ENCODE peak calls at places on chromosomes 4 and X, in eight cellular contexts. One of them, this sample, is unnamed.
A peak's percentile ranks its signal among the peaks of the same experiment; 100 is the strongest.

GRCh38 chrX:155968106-155968714 is 29.3 kb upstream of the IL9R start:
- DNase-seq in endothelial cell: no peak
- DNase-seq in tibial nerve: no peak
- DNase-seq in RWPE2: no peak
- DNase-seq in tibial artery: no peak
- DNase-seq in prostate gland: no peak
- DNase-seq in neural crest cell: no peak
- DNase-seq in H9: no peak
- DNase-seq in this sample: no peak

GRCh38 chr4:129378346-129378745 is 282.4 kb downstream of the C4orf33 start:
- DNase-seq in endothelial cell: no peak
- DNase-seq in tibial nerve: no peak
- DNase-seq in RWPE2: no peak
- DNase-seq in tibial artery: no peak
- DNase-seq in prostate gland: no peak
- DNase-seq in neural crest cell: no peak
- DNase-seq in H9: no peak
- DNase-seq in this sample: no peak

GRCh38 chrX:109889289-109890006 is 113.5 kb upstream of the TMEM164 start:
- DNase-seq in endothelial cell: peak; percentile 12
- DNase-seq in tibial nerve: no peak
- DNase-seq in RWPE2: no peak
- DNase-seq in tibial artery: no peak
- DNase-seq in prostate gland: no peak
- DNase-seq in neural crest cell: peak; percentile 13
- DNase-seq in H9: no peak
- DNase-seq in this sample: no peak

GRCh38 chr4:129355529-129355928 is 259.6 kb downstream of the C4orf33 start:
- DNase-seq in endothelial cell: no peak
- DNase-seq in tibial nerve: no peak
- DNase-seq in RWPE2: no peak
- DNase-seq in tibial artery: no peak
- DNase-seq in prostate gland: no peak
- DNase-seq in neural crest cell: no peak
- DNase-seq in H9: no peak
- DNase-seq in this sample: no peak

GRCh38 chrX:100696699-100697351 is 35.1 kb downstream of the SYTL4 start:
- DNase-seq in endothelial cell: no peak
- DNase-seq in tibial nerve: no peak
- DNase-seq in RWPE2: no peak
- DNase-seq in tibial artery: no peak
- DNase-seq in prostate gland: no peak
- DNase-seq in neural crest cell: no peak
- DNase-seq in H9: no peak
- DNase-seq in this sample: no peak

GRCh38 chr4:69546121-69546520 is 50.4 kb upstream of the UGT2B4 start:
- DNase-seq in endothelial cell: no peak
- DNase-seq in tibial nerve: no peak
- DNase-seq in RWPE2: no peak
- DNase-seq in tibial artery: no peak
- DNase-seq in prostate gland: no peak
- DNase-seq in neural crest cell: no peak
- DNase-seq in H9: no peak
- DNase-seq in this sample: no peak

GRCh38 chr4:1192091-1192492 is 19.7 kb upstream of the SPON2 start:
- DNase-seq in endothelial cell: no peak
- DNase-seq in tibial nerve: peak; percentile 81
- DNase-seq in RWPE2: peak; percentile 82
- DNase-seq in tibial artery: peak; percentile 96
- DNase-seq in prostate gland: peak; percentile 89
- DNase-seq in neural crest cell: no peak
- DNase-seq in H9: no peak
- DNase-seq in this sample: no peak

GRCh38 chrX:150871341-150871811 is 27.1 kb downstream of the CD99L2 start:
- DNase-seq in endothelial cell: no peak
- DNase-seq in tibial nerve: no peak
- DNase-seq in RWPE2: no peak
- DNase-seq in tibial artery: no peak
- DNase-seq in prostate gland: no peak
- DNase-seq in neural crest cell: no peak
- DNase-seq in H9: no peak
- DNase-seq in this sample: no peak

GRCh38 chrX:68920541-68920940 is 91.7 kb downstream of the EFNB1 start:
- DNase-seq in endothelial cell: no peak
- DNase-seq in tibial nerve: peak; percentile 15
- DNase-seq in RWPE2: no peak
- DNase-seq in tibial artery: no peak
- DNase-seq in prostate gland: no peak
- DNase-seq in neural crest cell: no peak
- DNase-seq in H9: no peak
- DNase-seq in this sample: no peak

GRCh38 chrX:106898462-106898861 is 4.7 kb downstream of the RIPPLY1 start:
- DNase-seq in endothelial cell: peak; percentile 11
- DNase-seq in tibial nerve: no peak
- DNase-seq in RWPE2: no peak
- DNase-seq in tibial artery: no peak
- DNase-seq in prostate gland: no peak
- DNase-seq in neural crest cell: no peak
- DNase-seq in H9: no peak
- DNase-seq in this sample: peak; percentile 18
- TF ChIP-seq CTCF in endothelial cell: peak; percentile 27
- TF ChIP-seq CTCF in tibial nerve: peak; percentile 20
- TF ChIP-seq CTCF in RWPE2: peak; percentile 50
- TF ChIP-seq CTCF in tibial artery: no peak
- TF ChIP-seq CTCF in prostate gland: no peak
- TF ChIP-seq CTCF in neural crest cell: peak; percentile 53
- TF ChIP-seq CTCF in H9: peak; percentile 62
- TF ChIP-seq CTCF in this sample: no peak

GRCh38 chr4:171599628-171600027 is 213.6 kb upstream of the GALNTL6 start:
- DNase-seq in endothelial cell: no peak
- DNase-seq in tibial nerve: no peak
- DNase-seq in RWPE2: no peak
- DNase-seq in tibial artery: no peak
- DNase-seq in prostate gland: no peak
- DNase-seq in neural crest cell: no peak
- DNase-seq in H9: no peak
- DNase-seq in this sample: no peak

GRCh38 chr4:171588764-171589163 is 224.4 kb upstream of the GALNTL6 start:
- DNase-seq in endothelial cell: no peak
- DNase-seq in tibial nerve: no peak
- DNase-seq in RWPE2: no peak
- DNase-seq in tibial artery: no peak
- DNase-seq in prostate gland: no peak
- DNase-seq in neural crest cell: no peak
- DNase-seq in H9: no peak
- DNase-seq in this sample: no peak

DNA sequence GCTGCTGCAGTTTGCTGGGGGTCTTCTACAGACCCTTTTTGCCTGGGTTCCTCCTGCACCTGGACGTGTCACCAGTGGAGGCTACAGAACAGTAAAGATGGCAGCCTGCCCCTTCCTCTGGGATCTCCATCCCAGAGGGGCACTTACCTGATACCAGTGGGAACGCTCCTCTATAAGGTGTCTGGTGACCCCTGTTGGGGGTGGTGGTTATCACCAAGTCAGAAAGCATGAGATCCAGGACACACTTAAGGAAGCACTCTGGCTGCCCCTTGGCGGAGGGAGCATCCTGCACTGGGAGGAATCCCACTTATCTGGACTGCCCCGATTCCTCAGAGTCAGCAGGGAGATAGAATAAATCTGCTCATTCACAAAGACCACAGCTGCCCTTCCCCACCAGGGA is 218.9 kb upstream of the GALNTL6 start:
- DNase-seq in endothelial cell: no peak
- DNase-seq in tibial nerve: no peak
- DNase-seq in RWPE2: no peak
- DNase-seq in tibial artery: no peak
- DNase-seq in prostate gland: no peak
- DNase-seq in neural crest cell: no peak
- DNase-seq in H9: peak; percentile 34
- DNase-seq in this sample: no peak
- TF ChIP-seq CTCF in endothelial cell: no peak
- TF ChIP-seq CTCF in tibial nerve: no peak
- TF ChIP-seq CTCF in RWPE2: no peak
- TF ChIP-seq CTCF in tibial artery: no peak
- TF ChIP-seq CTCF in prostate gland: no peak
- TF ChIP-seq CTCF in neural crest cell: no peak
- TF ChIP-seq CTCF in H9: peak; percentile 42
- TF ChIP-seq CTCF in this sample: no peak

GRCh38 chr4:55554453-55555030 is 7.8 kb upstream of the CLOCK start:
- DNase-seq in endothelial cell: no peak
- DNase-seq in tibial nerve: no peak
- DNase-seq in RWPE2: no peak
- DNase-seq in tibial artery: no peak
- DNase-seq in prostate gland: no peak
- DNase-seq in neural crest cell: no peak
- DNase-seq in H9: no peak
- DNase-seq in this sample: peak; percentile 31
- TF ChIP-seq CTCF in endothelial cell: no peak
- TF ChIP-seq CTCF in tibial nerve: peak; percentile 27
- TF ChIP-seq CTCF in RWPE2: peak; percentile 80
- TF ChIP-seq CTCF in tibial artery: peak; percentile 38
- TF ChIP-seq CTCF in prostate gland: peak; percentile 63
- TF ChIP-seq CTCF in neural crest cell: no peak
- TF ChIP-seq CTCF in H9: peak; percentile 53
- TF ChIP-seq CTCF in this sample: no peak

GRCh38 chr4:67871867-67872266 is 11.9 kb downstream of the TMPRSS11D start:
- DNase-seq in endothelial cell: no peak
- DNase-seq in tibial nerve: no peak
- DNase-seq in RWPE2: no peak
- DNase-seq in tibial artery: no peak
- DNase-seq in prostate gland: no peak
- DNase-seq in neural crest cell: no peak
- DNase-seq in H9: no peak
- DNase-seq in this sample: peak; percentile 32
- TF ChIP-seq CTCF in endothelial cell: peak; percentile 21
- TF ChIP-seq CTCF in tibial nerve: no peak
- TF ChIP-seq CTCF in RWPE2: peak; percentile 86
- TF ChIP-seq CTCF in tibial artery: no peak
- TF ChIP-seq CTCF in prostate gland: peak; percentile 32
- TF ChIP-seq CTCF in neural crest cell: peak; percentile 64
- TF ChIP-seq CTCF in H9: peak; percentile 66
- TF ChIP-seq CTCF in this sample: peak; percentile 25

GRCh38 chr4:100582146-100582545 is 64.3 kb upstream of the EMCN start:
- DNase-seq in endothelial cell: no peak
- DNase-seq in tibial nerve: no peak
- DNase-seq in RWPE2: no peak
- DNase-seq in tibial artery: no peak
- DNase-seq in prostate gland: no peak
- DNase-seq in neural crest cell: no peak
- DNase-seq in H9: no peak
- DNase-seq in this sample: no peak

GRCh38 chr4:100574607-100575006 is 56.8 kb upstream of the EMCN start:
- DNase-seq in endothelial cell: no peak
- DNase-seq in tibial nerve: no peak
- DNase-seq in RWPE2: no peak
- DNase-seq in tibial artery: no peak
- DNase-seq in prostate gland: no peak
- DNase-seq in neural crest cell: no peak
- DNase-seq in H9: no peak
- DNase-seq in this sample: no peak

GRCh38 chr4:100581337-100581736 is 63.5 kb upstream of the EMCN start:
- DNase-seq in endothelial cell: no peak
- DNase-seq in tibial nerve: no peak
- DNase-seq in RWPE2: peak; percentile 80
- DNase-seq in tibial artery: no peak
- DNase-seq in prostate gland: peak; percentile 42
- DNase-seq in neural crest cell: no peak
- DNase-seq in H9: no peak
- DNase-seq in this sample: no peak

GRCh38 chr4:100576570-100576969 is 58.7 kb upstream of the EMCN start:
- DNase-seq in endothelial cell: no peak
- DNase-seq in tibial nerve: no peak
- DNase-seq in RWPE2: no peak
- DNase-seq in tibial artery: no peak
- DNase-seq in prostate gland: no peak
- DNase-seq in neural crest cell: no peak
- DNase-seq in H9: no peak
- DNase-seq in this sample: no peak
- TF ChIP-seq CTCF in endothelial cell: no peak
- TF ChIP-seq CTCF in tibial nerve: no peak
- TF ChIP-seq CTCF in RWPE2: no peak
- TF ChIP-seq CTCF in tibial artery: no peak
- TF ChIP-seq CTCF in prostate gland: no peak
- TF ChIP-seq CTCF in neural crest cell: no peak
- TF ChIP-seq CTCF in H9: peak; percentile 60
- TF ChIP-seq CTCF in this sample: no peak

GRCh38 chr4:8276358-8277240 is 7.0 kb downstream of the HTRA3 start:
- DNase-seq in endothelial cell: no peak
- DNase-seq in tibial nerve: no peak
- DNase-seq in RWPE2: peak; percentile 52
- DNase-seq in tibial artery: no peak
- DNase-seq in prostate gland: peak; percentile 64
- DNase-seq in neural crest cell: no peak
- DNase-seq in H9: no peak
- DNase-seq in this sample: no peak

GRCh38 chr4:8275511-8275910 is 6.0 kb downstream of the HTRA3 start:
- DNase-seq in endothelial cell: no peak
- DNase-seq in tibial nerve: no peak
- DNase-seq in RWPE2: no peak
- DNase-seq in tibial artery: no peak
- DNase-seq in prostate gland: no peak
- DNase-seq in neural crest cell: no peak
- DNase-seq in H9: no peak
- DNase-seq in this sample: no peak

GRCh38 chr4:8273450-8273849 is 3.9 kb downstream of the HTRA3 start:
- DNase-seq in endothelial cell: no peak
- DNase-seq in tibial nerve: no peak
- DNase-seq in RWPE2: no peak
- DNase-seq in tibial artery: no peak
- DNase-seq in prostate gland: no peak
- DNase-seq in neural crest cell: no peak
- DNase-seq in H9: no peak
- DNase-seq in this sample: no peak

GRCh38 chr4:8274066-8274652 is 4.6 kb downstream of the HTRA3 start:
- DNase-seq in endothelial cell: no peak
- DNase-seq in tibial nerve: no peak
- DNase-seq in RWPE2: no peak
- DNase-seq in tibial artery: no peak
- DNase-seq in prostate gland: no peak
- DNase-seq in neural crest cell: no peak
- DNase-seq in H9: no peak
- DNase-seq in this sample: no peak

DNA sequence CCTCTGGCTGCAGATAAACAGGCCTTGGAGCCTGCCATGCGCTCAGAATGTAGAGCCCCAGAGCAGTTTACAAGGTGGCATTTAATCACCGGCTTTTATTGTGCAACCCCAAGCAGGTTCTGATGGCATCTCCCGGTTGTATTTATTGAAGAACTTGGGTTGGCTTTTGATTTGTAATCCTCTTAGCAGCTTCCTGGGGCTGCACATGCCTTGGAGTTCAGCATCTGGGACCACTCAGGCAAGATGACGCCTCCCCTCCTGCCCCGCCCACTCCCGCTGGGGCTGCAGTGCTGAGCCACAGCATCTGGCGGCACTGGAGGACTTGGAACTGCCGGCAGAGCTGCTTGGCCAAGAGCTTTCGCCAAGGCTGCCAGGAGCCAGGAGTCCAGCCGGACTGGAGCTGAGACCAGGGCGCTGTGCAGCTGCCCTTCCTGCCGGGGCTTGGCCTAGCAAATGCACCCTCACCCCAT is 5.3 kb downstream of the HTRA3 start:
- DNase-seq in endothelial cell: no peak
- DNase-seq in tibial nerve: peak; percentile 82
- DNase-seq in RWPE2: no peak
- DNase-seq in tibial artery: peak; percentile 90
- DNase-seq in prostate gland: peak; percentile 71
- DNase-seq in neural crest cell: peak; percentile 30
- DNase-seq in H9: no peak
- DNase-seq in this sample: no peak
- TF ChIP-seq CTCF in endothelial cell: no peak
- TF ChIP-seq CTCF in tibial nerve: no peak
- TF ChIP-seq CTCF in RWPE2: peak; percentile 29
- TF ChIP-seq CTCF in tibial artery: no peak
- TF ChIP-seq CTCF in prostate gland: peak; percentile 44
- TF ChIP-seq CTCF in neural crest cell: no peak
- TF ChIP-seq CTCF in H9: no peak
- TF ChIP-seq CTCF in this sample: no peak

This sample was measured in GM20000.